ENCODE peak calls at places on chromosomes 13 and 19, in seven cellular contexts. K is ovary; V is adrenal gland; S is lung; D is right lobe of liver; B is HepG2; F is CD4-positive, alpha-beta memory T cell. O is an unnamed sample. For H3K27me3, the result is how much of the 10 kb centered on the place peaks cover.

GRCh38 chr19:51703655-51704515 is 10.8 kb downstream of the SPACA6 start:
- DNase-seq in D (peak), V (peak), B (peak), S (peak), K (peak), F (peak), O (peak)

GRCh38 chr13:84668637-84669036 is 786.4 kb upstream of the SLITRK1 start:
- DNase-seq in S (no peak), V (no peak), D (no peak), K (no peak), B (no peak), F (no peak), O (no peak)

GRCh38 chr19:29285878-29286277 is 72.9 kb upstream of the UQCRFS1 start:
- DNase-seq in D (peak), B (no peak), F (no peak), K (no peak), V (no peak), S (no peak), O (no peak)

GRCh38 chr19:13964776-13965175 is 12.5 kb downstream of the DCAF15 start:
- DNase-seq in K (no peak), B (no peak), V (no peak), S (no peak), F (no peak), D (no peak), O (no peak)

GRCh38 chr13:44263920-44264610 is 109.6 kb upstream of the SERP2 start:
- DNase-seq in D (no peak), B (no peak), S (no peak), K (peak), F (no peak), V (no peak), O (no peak)

GRCh38 chr13:59408738-59409137 is 755.0 kb downstream of the DIAPH3 start:
- DNase-seq in F (no peak), V (no peak), B (no peak), S (no peak), D (no peak), K (no peak), O (no peak)

GRCh38 chr13:113547248-113547971 is 37.1 kb upstream of the TFDP1 start:
- DNase-seq in D (no peak), K (peak), F (no peak), V (no peak), S (no peak), B (no peak), O (no peak)

GRCh38 chr19:10036601-10037071 is 23.4 kb downstream of the RDH8 start:
- DNase-seq in S (no peak), B (peak), D (peak), K (no peak), V (no peak), F (no peak), O (no peak)

GRCh38 chr19:19256072-19256969 is 16.8 kb downstream of the TM6SF2 start:
- DNase-seq in S (no peak), K (no peak), D (no peak), V (no peak), F (no peak), B (peak), O (no peak)

GRCh38 chr19:1040476-1041271 is 767 bp downstream of the ABCA7 start:
- DNase-seq in B (peak), K (peak), D (peak), S (peak), F (peak), V (peak), O (peak)
- H3K27ac ChIP-seq in B (peak), K (no peak), D (no peak), S (no peak), F (peak), V (no peak), O (peak)

DNA sequence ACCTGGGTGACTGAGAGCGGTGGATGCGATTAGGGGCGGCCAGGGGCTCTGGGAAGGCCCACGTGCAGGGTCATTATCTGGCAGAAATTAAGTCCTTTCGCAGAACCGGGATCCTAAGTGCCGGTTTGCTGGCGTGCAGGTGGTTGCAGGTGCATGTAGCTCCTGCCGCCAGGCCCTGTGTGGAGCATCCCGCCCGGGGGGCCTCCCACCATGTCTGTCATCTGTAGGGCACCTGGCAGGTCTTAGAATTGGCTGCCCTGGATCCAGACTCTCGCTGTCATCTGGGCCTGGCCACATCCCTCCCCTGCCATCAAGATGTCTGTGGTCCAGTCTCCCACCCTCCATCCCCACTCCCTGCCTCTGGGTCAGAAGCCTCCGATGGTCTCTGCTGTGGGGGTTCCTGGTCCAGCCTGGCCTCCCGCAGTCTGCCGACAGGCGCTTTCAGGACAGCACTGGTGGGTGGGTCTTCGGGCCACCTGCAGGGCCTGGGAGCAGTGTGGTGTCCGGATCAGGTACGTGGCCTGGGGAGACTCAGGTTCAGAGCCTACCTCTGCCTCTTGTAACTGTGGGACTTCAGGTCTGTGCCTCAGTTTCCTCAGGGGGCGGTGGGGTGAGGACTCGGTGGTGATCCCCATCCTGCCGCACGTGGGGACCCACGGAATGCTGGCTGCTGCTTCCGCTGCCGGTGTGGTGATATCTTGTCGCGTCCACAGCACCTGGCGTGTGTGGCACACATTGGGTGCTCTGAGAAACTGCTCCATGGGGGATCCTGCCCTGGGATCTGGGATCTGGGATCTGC is 5.4 kb downstream of the GNA11 start:
- DNase-seq in V (no peak), K (no peak), D (peak), S (no peak), F (no peak), B (no peak), O (no peak)
- H3K4me3 ChIP-seq in V (peak), K (peak), D (no peak), S (no peak), F (no peak), B (no peak), O (peak)

GRCh38 chr19:31331536-31331935 is 17.7 kb downstream of the TSHZ3 start:
- DNase-seq in B (no peak), D (no peak), K (no peak), V (no peak), S (no peak), F (no peak), O (no peak)

GRCh38 chr19:31335716-31336115 is 13.5 kb downstream of the TSHZ3 start:
- DNase-seq in B (no peak), D (peak), K (no peak), F (no peak), V (no peak), S (no peak), O (no peak)

GRCh38 chr19:31332096-31332495 is 17.1 kb downstream of the TSHZ3 start:
- DNase-seq in K (no peak), D (no peak), S (no peak), V (no peak), B (no peak), F (no peak), O (no peak)

GRCh38 chr19:31334849-31335624 is 14.2 kb downstream of the TSHZ3 start:
- DNase-seq in V (no peak), S (no peak), D (peak), F (no peak), B (no peak), K (no peak), O (no peak)

DNA sequence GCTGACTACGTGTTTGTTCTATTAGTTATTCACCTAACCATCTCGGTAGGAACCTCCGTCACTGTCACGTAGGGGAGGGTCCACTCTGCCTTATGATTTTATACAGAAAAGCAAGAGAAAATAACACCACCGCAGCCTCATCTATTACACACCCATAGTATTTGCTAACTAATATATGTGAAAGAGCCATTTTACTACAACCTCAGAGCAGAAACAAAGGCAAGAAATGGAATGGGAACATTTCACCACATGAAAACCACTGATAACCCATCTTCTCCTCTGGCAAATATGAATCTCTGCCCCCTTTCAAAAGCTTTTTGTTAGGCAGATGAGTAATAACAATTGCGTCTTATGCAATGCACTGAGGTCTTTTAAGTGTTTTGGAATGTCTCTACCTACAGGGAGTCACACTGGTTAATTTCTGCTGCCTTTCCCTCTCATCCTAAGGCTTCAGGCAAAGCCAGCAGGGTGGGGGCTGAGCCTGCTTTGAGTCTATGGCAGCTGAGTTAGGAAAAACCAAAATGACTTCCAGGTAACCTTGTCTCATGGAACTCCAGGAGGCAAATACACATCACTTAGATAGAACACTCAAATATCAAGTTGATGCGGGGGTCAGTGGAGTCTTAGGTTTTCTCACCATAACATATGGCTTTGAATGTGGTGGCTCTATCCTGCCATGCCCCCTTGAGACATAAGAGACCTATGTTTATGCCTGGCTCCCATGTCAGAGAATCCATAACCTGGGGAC is 15.0 kb downstream of the TSHZ3 start:
- DNase-seq in S (no peak), B (no peak), F (no peak), D (no peak), V (no peak), K (no peak), O (no peak)
- H3K27me3 ChIP-seq in S (under half), B (under half), F (under half), D (under half), V (under half), K (under half), O (under half)

GRCh38 chr13:48860369-48860768 is 115.3 kb upstream of the FNDC3A start:
- DNase-seq in V (no peak), F (no peak), S (no peak), K (no peak), D (no peak), B (no peak), O (no peak)
- H3K27ac ChIP-seq in V (no peak), F (no peak), S (no peak), K (no peak), D (no peak), B (no peak), O (no peak)

DNA sequence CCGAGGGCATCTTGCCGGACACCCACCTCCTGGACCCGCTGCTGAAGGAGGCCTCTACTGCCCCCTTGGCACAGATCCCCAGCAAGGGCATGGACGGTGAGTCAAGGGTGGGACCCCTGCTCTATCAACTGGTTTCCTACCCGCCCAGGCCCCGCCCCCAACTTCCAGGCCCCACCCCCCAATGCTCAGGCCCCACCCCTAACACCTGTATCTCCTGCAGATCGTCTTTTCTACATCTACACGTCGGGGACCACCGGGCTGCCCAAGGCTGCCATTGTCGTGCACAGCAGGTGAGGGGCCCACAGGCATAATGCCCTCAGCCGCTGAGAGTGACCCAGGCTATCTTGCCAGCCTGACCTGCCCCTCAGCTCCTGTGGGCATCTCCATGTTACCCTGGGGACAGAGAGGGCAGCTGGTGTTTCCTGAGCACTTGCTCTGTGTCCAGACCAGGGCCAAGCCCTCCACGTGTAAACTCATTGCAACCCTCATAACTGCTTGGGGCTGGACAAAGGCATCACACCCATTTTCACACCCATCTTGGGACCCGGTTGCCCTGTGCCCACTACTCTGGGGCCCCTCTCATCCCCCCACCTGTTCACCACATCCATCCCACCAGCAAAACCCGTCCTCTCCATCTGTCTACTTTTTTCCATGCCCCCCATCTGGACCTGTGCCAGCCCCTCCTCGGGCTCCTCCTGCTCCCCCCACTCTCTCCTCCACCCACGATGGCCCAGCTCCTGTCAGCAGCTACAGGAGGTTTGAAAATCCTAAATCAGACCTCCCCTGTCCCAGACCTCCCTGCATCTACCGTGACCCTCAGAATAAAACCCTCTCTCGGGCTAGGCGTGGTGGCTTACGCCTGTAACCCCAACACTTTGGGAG is 17.2 kb downstream of the SLC27A1 start:
- DNase-seq in F (no peak), B (no peak), D (no peak), V (no peak), K (no peak), S (no peak), O (no peak)
- H3K4me3 ChIP-seq in F (no peak), B (no peak), D (no peak), V (no peak), K (no peak), S (no peak), O (no peak)

DNA sequence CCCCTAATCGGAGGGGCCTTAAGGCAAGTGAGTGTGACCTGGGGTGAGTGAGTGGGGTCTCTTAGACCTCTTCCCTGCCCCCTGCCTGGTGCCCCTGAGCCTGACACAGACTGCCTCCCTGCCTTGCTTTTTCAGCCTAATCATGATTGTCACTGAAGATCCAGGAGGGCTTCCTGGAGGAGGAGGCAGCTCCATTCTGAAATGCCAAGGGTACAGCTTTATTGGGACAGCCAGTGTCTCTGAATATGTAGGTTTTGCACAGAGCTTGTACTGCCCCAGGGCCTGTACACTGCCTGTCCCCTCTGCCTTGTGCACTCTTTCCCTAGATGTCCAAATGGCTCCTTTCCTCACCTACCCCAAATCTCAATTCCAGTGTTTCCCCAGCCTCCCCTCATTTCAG is 26.1 kb upstream of the SEMA6B start:
- DNase-seq in V (no peak), F (no peak), D (no peak), K (no peak), S (no peak), B (no peak), O (no peak)
- H3K27me3 ChIP-seq in V (under half), F (under half), D (under half), K (under half), S (under half), B (under half), O (under half)

DNA sequence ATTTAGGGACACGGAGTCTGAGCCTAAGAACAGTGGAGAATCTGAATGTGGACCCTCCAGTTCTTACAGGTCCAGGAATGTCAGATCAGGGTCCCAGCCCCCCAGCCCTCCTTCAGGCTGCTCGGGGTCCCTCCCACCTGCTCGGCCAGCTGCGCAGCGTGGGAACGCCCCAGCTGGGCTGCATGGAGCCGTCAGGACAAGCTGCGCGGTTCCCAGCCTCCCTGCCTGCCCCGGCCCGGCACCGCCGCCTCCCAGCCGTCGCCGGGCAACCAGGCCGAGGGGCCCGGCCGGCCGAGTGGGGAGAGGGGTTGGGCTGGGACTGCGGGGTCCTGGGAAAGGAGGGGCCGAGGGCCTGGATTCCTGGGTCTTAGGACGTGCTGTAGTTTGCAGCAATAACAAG is 710 bp upstream of the KIRREL2 start:
- DNase-seq in F (no peak), K (no peak), V (no peak), B (no peak), S (no peak), D (no peak), O (no peak)
- H3K27ac ChIP-seq in F (no peak), K (no peak), V (no peak), B (no peak), S (no peak), D (no peak), O (no peak)

DNA sequence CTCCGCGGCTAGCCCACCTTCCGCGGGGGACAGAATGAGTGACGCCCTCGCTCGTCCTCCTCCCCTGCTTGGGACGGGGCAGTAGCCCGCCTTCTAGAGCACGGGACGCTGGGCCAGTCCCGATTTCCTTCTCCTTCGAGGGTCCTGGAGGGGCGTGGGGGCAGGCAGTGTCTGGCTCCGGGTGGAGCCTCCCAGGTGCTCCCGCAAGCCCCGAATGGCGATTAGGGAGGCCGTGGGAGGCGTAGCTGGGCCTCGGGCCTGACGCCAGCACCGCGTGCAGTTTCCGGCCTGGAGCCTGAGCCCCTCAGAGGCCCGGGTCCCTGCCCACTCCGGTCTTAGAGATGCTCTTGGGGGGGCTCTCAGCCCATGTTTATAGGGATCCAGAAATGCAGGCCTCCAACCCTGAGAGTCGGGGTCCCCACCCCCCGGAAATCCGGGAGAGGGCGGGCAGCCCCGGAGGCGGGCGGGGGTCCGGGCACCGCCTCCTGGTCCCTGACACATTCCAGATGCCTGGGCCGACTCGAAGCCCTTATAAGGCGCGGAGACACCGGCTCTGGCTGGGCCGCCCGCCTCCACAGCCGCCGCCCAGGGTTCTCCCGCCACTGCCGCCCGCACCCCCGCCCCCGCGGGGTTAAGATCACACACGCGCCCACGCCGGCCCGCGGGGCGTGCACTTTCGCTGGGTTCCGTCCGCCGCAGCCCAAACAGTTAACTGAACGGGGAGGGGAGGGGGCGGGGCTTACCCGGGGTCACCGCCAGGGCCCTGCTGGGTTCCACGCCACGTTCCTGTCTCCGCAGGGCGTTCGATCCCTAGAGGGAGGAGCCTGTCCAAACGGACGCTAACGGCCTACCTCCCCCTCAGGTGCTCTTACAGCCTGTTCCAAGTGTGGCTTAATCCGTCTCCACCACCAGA is 1.5 kb downstream of the MYADM start:
- DNase-seq in K (peak), D (peak), B (peak), F (peak), V (peak), S (peak), O (peak)
- H3K4me3 ChIP-seq in K (peak), D (peak), B (peak), F (peak), V (peak), S (peak), O (peak)

GRCh38 chr19:50638576-50638975 is 1.1 kb downstream of the SYT3 start:
- DNase-seq in K (no peak), V (no peak), F (no peak), B (no peak), S (no peak), D (no peak), O (no peak)

GRCh38 chr19:50639121-50640112 is at the start of gene SYT3:
- DNase-seq in F (no peak), K (no peak), V (peak), B (no peak), D (no peak), S (no peak), O (no peak)

GRCh38 chr19:50633973-50634372 is 5.7 kb downstream of the SYT3 start:
- DNase-seq in B (no peak), S (no peak), V (no peak), K (no peak), D (no peak), F (no peak), O (no peak)

GRCh38 chr19:50633359-50633758 is 6.3 kb downstream of the SYT3 start:
- DNase-seq in D (no peak), S (no peak), B (no peak), F (no peak), V (no peak), K (no peak), O (no peak)

DNA sequence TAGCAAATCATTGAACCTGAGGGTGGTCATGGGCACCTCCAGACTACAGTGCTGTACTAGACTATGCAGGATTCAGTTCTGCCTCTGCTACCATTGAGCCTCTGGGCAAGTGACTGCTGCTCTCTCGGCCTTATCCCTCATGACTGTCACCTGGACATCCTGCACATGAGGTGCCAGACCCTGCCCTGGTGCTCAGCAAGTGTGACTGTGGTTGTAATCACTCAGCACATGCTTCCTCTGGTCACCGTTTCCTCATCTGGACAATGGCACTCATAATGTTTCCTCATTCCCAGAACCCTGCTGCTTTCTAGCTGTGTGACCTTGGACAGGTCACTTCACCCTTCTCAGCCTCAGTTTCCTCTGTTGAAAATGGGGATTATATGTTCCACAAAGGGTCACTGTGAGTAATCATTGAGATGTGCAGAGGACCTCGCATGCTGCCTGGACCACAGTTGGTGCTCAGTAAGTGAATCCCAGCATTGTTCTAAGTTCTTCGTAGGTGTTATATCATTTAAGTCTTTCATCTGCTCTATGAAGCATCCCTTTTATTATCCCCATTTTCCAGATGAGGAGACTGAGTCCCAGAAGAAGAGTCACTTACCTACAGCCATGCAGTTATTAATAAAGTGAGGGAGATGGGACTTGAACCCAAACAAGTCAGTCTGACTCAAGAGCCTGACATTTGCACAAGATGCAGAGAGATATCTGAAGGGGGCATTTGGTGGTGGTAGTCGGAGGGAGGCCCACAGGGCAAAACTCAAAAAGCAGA is 3.2 kb downstream of the SYT3 start:
- DNase-seq in K (no peak), S (no peak), D (no peak), B (no peak), V (no peak), F (no peak), O (no peak)
- H3K27me3 ChIP-seq in K (under half), S (under half), D (under half), B (under half), V (under half), F (under half), O (under half)

O was measured in CD8-positive, alpha-beta memory T cell.